ENCODE peak calls at places on chromosomes 5 and 9, in eight cellular contexts. One of them, this sample, is unnamed.

GRCh38 chr5:95141141-95141540 is 143.8 kb downstream of the MCTP1 start:
- DNase-seq in activated T-helper 2 cell treated with anti-CD3 and anti-CD28 coated beads, Interferon-gamma antibody, Interleukin-2, Interleukin-4, amounts not matched to agents 10 μg/mL and 5 μg/mL and 100 μg/mL, durations not matched to agents 14 hours and 24 hours and 36 hours: no peak
- DNase-seq in T-helper 1 cell: no peak
- DNase-seq in immature natural killer cell: no peak
- DNase-seq in NCI-H2171 treated with DMSO at 0.1 percent for 48 hours: no peak
- DNase-seq in CD4-positive, alpha-beta T cell: no peak
- DNase-seq in AG08395: no peak
- DNase-seq in HFFc6: no peak
- DNase-seq in this sample: no peak

GRCh38 chr9:77177894-77178794 is 810 bp downstream of the VPS13A start:
- DNase-seq in NCI-H2171 treated with DMSO at 0.1 percent for 48 hours: peak
- DNase-seq in HFFc6: peak
- DNase-seq in activated T-helper 2 cell treated with anti-CD3 and anti-CD28 coated beads, Interferon-gamma antibody, Interleukin-2, Interleukin-4, amounts not matched to agents 10 μg/mL and 5 μg/mL and 100 μg/mL, durations not matched to agents 14 hours and 24 hours and 36 hours: peak
- DNase-seq in immature natural killer cell: peak
- DNase-seq in AG08395: peak
- DNase-seq in T-helper 1 cell: peak
- DNase-seq in CD4-positive, alpha-beta T cell: peak
- DNase-seq in this sample: peak

GRCh38 chr9:33013962-33014664 is 11.0 kb upstream of the DNAJA1 start:
- DNase-seq in HFFc6: no peak
- DNase-seq in T-helper 1 cell: no peak
- DNase-seq in AG08395: no peak
- DNase-seq in activated T-helper 2 cell treated with anti-CD3 and anti-CD28 coated beads, Interferon-gamma antibody, Interleukin-2, Interleukin-4, amounts not matched to agents 10 μg/mL and 5 μg/mL and 100 μg/mL, durations not matched to agents 14 hours and 24 hours and 36 hours: no peak
- DNase-seq in NCI-H2171 treated with DMSO at 0.1 percent for 48 hours: no peak
- DNase-seq in CD4-positive, alpha-beta T cell: no peak
- DNase-seq in immature natural killer cell: no peak
- DNase-seq in this sample: no peak

GRCh38 chr9:6226696-6227095 is 11.1 kb downstream of the IL33 start:
- DNase-seq in AG08395: no peak
- DNase-seq in CD4-positive, alpha-beta T cell: no peak
- DNase-seq in NCI-H2171 treated with DMSO at 0.1 percent for 48 hours: no peak
- DNase-seq in immature natural killer cell: no peak
- DNase-seq in activated T-helper 2 cell treated with anti-CD3 and anti-CD28 coated beads, Interferon-gamma antibody, Interleukin-2, Interleukin-4, amounts not matched to agents 10 μg/mL and 5 μg/mL and 100 μg/mL, durations not matched to agents 14 hours and 24 hours and 36 hours: no peak
- DNase-seq in HFFc6: no peak
- DNase-seq in T-helper 1 cell: no peak
- DNase-seq in this sample: no peak

GRCh38 chr5:68041293-68041692 is 174.3 kb upstream of the PIK3R1 start:
- DNase-seq in CD4-positive, alpha-beta T cell: no peak
- DNase-seq in T-helper 1 cell: no peak
- DNase-seq in HFFc6: no peak
- DNase-seq in activated T-helper 2 cell treated with anti-CD3 and anti-CD28 coated beads, Interferon-gamma antibody, Interleukin-2, Interleukin-4, amounts not matched to agents 10 μg/mL and 5 μg/mL and 100 μg/mL, durations not matched to agents 14 hours and 24 hours and 36 hours: no peak
- DNase-seq in immature natural killer cell: peak
- DNase-seq in NCI-H2171 treated with DMSO at 0.1 percent for 48 hours: no peak
- DNase-seq in AG08395: no peak
- DNase-seq in this sample: no peak

GRCh38 chr5:56457887-56458451 is 224.8 kb upstream of the ANKRD55 start:
- DNase-seq in activated T-helper 2 cell treated with anti-CD3 and anti-CD28 coated beads, Interferon-gamma antibody, Interleukin-2, Interleukin-4, amounts not matched to agents 10 μg/mL and 5 μg/mL and 100 μg/mL, durations not matched to agents 14 hours and 24 hours and 36 hours: no peak
- DNase-seq in HFFc6: peak
- DNase-seq in immature natural killer cell: no peak
- DNase-seq in NCI-H2171 treated with DMSO at 0.1 percent for 48 hours: no peak
- DNase-seq in CD4-positive, alpha-beta T cell: no peak
- DNase-seq in AG08395: peak
- DNase-seq in T-helper 1 cell: no peak
- DNase-seq in this sample: no peak

GRCh38 chr5:32710859-32711692 is at the start of gene NPR3:
- DNase-seq in immature natural killer cell: no peak
- DNase-seq in AG08395: no peak
- DNase-seq in T-helper 1 cell: no peak
- DNase-seq in activated T-helper 2 cell treated with anti-CD3 and anti-CD28 coated beads, Interferon-gamma antibody, Interleukin-2, Interleukin-4, amounts not matched to agents 10 μg/mL and 5 μg/mL and 100 μg/mL, durations not matched to agents 14 hours and 24 hours and 36 hours: no peak
- DNase-seq in HFFc6: peak
- DNase-seq in NCI-H2171 treated with DMSO at 0.1 percent for 48 hours: no peak
- DNase-seq in CD4-positive, alpha-beta T cell: no peak
- DNase-seq in this sample: no peak

GRCh38 chr5:140977003-140977402 is 10.7 kb downstream of the PCDHAC2 start:
- DNase-seq in CD4-positive, alpha-beta T cell: no peak
- DNase-seq in T-helper 1 cell: no peak
- DNase-seq in immature natural killer cell: no peak
- DNase-seq in activated T-helper 2 cell treated with anti-CD3 and anti-CD28 coated beads, Interferon-gamma antibody, Interleukin-2, Interleukin-4, amounts not matched to agents 10 μg/mL and 5 μg/mL and 100 μg/mL, durations not matched to agents 14 hours and 24 hours and 36 hours: no peak
- DNase-seq in HFFc6: no peak
- DNase-seq in NCI-H2171 treated with DMSO at 0.1 percent for 48 hours: peak
- DNase-seq in AG08395: no peak
- DNase-seq in this sample: no peak

GRCh38 chr5:22238047-22238446 is 615.1 kb downstream of the CDH12 start:
- DNase-seq in immature natural killer cell: no peak
- DNase-seq in CD4-positive, alpha-beta T cell: no peak
- DNase-seq in activated T-helper 2 cell treated with anti-CD3 and anti-CD28 coated beads, Interferon-gamma antibody, Interleukin-2, Interleukin-4, amounts not matched to agents 10 μg/mL and 5 μg/mL and 100 μg/mL, durations not matched to agents 14 hours and 24 hours and 36 hours: no peak
- DNase-seq in T-helper 1 cell: no peak
- DNase-seq in NCI-H2171 treated with DMSO at 0.1 percent for 48 hours: no peak
- DNase-seq in HFFc6: no peak
- DNase-seq in AG08395: no peak
- DNase-seq in this sample: no peak

GRCh38 chr5:9898319-9898718 is 268.2 kb upstream of the TAS2R1 start:
- DNase-seq in AG08395: peak
- DNase-seq in HFFc6: peak
- DNase-seq in NCI-H2171 treated with DMSO at 0.1 percent for 48 hours: peak
- DNase-seq in activated T-helper 2 cell treated with anti-CD3 and anti-CD28 coated beads, Interferon-gamma antibody, Interleukin-2, Interleukin-4, amounts not matched to agents 10 μg/mL and 5 μg/mL and 100 μg/mL, durations not matched to agents 14 hours and 24 hours and 36 hours: no peak
- DNase-seq in immature natural killer cell: no peak
- DNase-seq in CD4-positive, alpha-beta T cell: no peak
- DNase-seq in T-helper 1 cell: no peak
- DNase-seq in this sample: no peak

GRCh38 chr9:97934321-97935115 is 3.5 kb downstream of the HEMGN start:
- DNase-seq in HFFc6: no peak
- DNase-seq in immature natural killer cell: no peak
- DNase-seq in AG08395: no peak
- DNase-seq in NCI-H2171 treated with DMSO at 0.1 percent for 48 hours: peak
- DNase-seq in T-helper 1 cell: no peak
- DNase-seq in activated T-helper 2 cell treated with anti-CD3 and anti-CD28 coated beads, Interferon-gamma antibody, Interleukin-2, Interleukin-4, amounts not matched to agents 10 μg/mL and 5 μg/mL and 100 μg/mL, durations not matched to agents 14 hours and 24 hours and 36 hours: no peak
- DNase-seq in CD4-positive, alpha-beta T cell: no peak
- DNase-seq in this sample: no peak

GRCh38 chr5:83145882-83146331 is 68.6 kb downstream of the XRCC4 start:
- DNase-seq in T-helper 1 cell: no peak
- DNase-seq in NCI-H2171 treated with DMSO at 0.1 percent for 48 hours: no peak
- DNase-seq in AG08395: no peak
- DNase-seq in CD4-positive, alpha-beta T cell: no peak
- DNase-seq in immature natural killer cell: no peak
- DNase-seq in HFFc6: no peak
- DNase-seq in activated T-helper 2 cell treated with anti-CD3 and anti-CD28 coated beads, Interferon-gamma antibody, Interleukin-2, Interleukin-4, amounts not matched to agents 10 μg/mL and 5 μg/mL and 100 μg/mL, durations not matched to agents 14 hours and 24 hours and 36 hours: no peak
- DNase-seq in this sample: no peak

GRCh38 chr9:95083086-95083768 is 234.3 kb downstream of the FANCC start:
- DNase-seq in AG08395: no peak
- DNase-seq in HFFc6: no peak
- DNase-seq in T-helper 1 cell: no peak
- DNase-seq in activated T-helper 2 cell treated with anti-CD3 and anti-CD28 coated beads, Interferon-gamma antibody, Interleukin-2, Interleukin-4, amounts not matched to agents 10 μg/mL and 5 μg/mL and 100 μg/mL, durations not matched to agents 14 hours and 24 hours and 36 hours: no peak
- DNase-seq in CD4-positive, alpha-beta T cell: no peak
- DNase-seq in NCI-H2171 treated with DMSO at 0.1 percent for 48 hours: no peak
- DNase-seq in immature natural killer cell: no peak
- DNase-seq in this sample: no peak

GRCh38 chr9:132187006-132187760 is 25.3 kb downstream of the NTNG2 start:
- DNase-seq in AG08395: no peak
- DNase-seq in immature natural killer cell: no peak
- DNase-seq in NCI-H2171 treated with DMSO at 0.1 percent for 48 hours: peak
- DNase-seq in T-helper 1 cell: no peak
- DNase-seq in HFFc6: no peak
- DNase-seq in CD4-positive, alpha-beta T cell: no peak
- DNase-seq in activated T-helper 2 cell treated with anti-CD3 and anti-CD28 coated beads, Interferon-gamma antibody, Interleukin-2, Interleukin-4, amounts not matched to agents 10 μg/mL and 5 μg/mL and 100 μg/mL, durations not matched to agents 14 hours and 24 hours and 36 hours: no peak
- DNase-seq in this sample: no peak

GRCh38 chr5:14250094-14250777 is 107.1 kb downstream of the TRIO start:
- DNase-seq in HFFc6: peak
- DNase-seq in AG08395: peak
- DNase-seq in NCI-H2171 treated with DMSO at 0.1 percent for 48 hours: peak
- DNase-seq in CD4-positive, alpha-beta T cell: no peak
- DNase-seq in activated T-helper 2 cell treated with anti-CD3 and anti-CD28 coated beads, Interferon-gamma antibody, Interleukin-2, Interleukin-4, amounts not matched to agents 10 μg/mL and 5 μg/mL and 100 μg/mL, durations not matched to agents 14 hours and 24 hours and 36 hours: no peak
- DNase-seq in immature natural killer cell: no peak
- DNase-seq in T-helper 1 cell: no peak
- DNase-seq in this sample: no peak

This sample was measured in T-helper 22 cell.